ENCODE peak calls at places on chromosomes 13 and 19, in eight cellular contexts. One of them, this sample, is unnamed.

GRCh38 chr13:52651880-52652169 is 811 bp upstream of the SUGT1 start:
- DNase-seq in sciatic nerve: no peak
- DNase-seq in GM12865: no peak
- DNase-seq in naive thymus-derived CD8-positive, alpha-beta T cell: no peak
- DNase-seq in H54: peak
- DNase-seq in type B pancreatic cell: no peak
- DNase-seq in posterior cingulate gyrus: no peak
- DNase-seq in COLO829: peak
- DNase-seq in this sample: no peak

GRCh38 chr19:12648088-12648487 is 18.5 kb downstream of the MAN2B1 start:
- DNase-seq in naive thymus-derived CD8-positive, alpha-beta T cell: no peak
- DNase-seq in type B pancreatic cell: no peak
- DNase-seq in H54: no peak
- DNase-seq in sciatic nerve: no peak
- DNase-seq in posterior cingulate gyrus: no peak
- DNase-seq in COLO829: no peak
- DNase-seq in GM12865: no peak
- DNase-seq in this sample: no peak

GRCh38 chr13:45205124-45205523 is 4.3 kb upstream of the KCTD4 start:
- DNase-seq in COLO829: no peak
- DNase-seq in GM12865: peak
- DNase-seq in posterior cingulate gyrus: no peak
- DNase-seq in H54: no peak
- DNase-seq in naive thymus-derived CD8-positive, alpha-beta T cell: no peak
- DNase-seq in sciatic nerve: no peak
- DNase-seq in type B pancreatic cell: no peak
- DNase-seq in this sample: no peak

GRCh38 chr19:14073232-14073924 is 792 bp downstream of the MISP3 start:
- DNase-seq in GM12865: peak
- DNase-seq in COLO829: no peak
- DNase-seq in sciatic nerve: peak
- DNase-seq in H54: no peak
- DNase-seq in naive thymus-derived CD8-positive, alpha-beta T cell: peak
- DNase-seq in posterior cingulate gyrus: peak
- DNase-seq in type B pancreatic cell: peak
- DNase-seq in this sample: peak

GRCh38 chr19:55454787-55455243 is 6.6 kb downstream of the ISOC2 start:
- DNase-seq in GM12865: peak
- DNase-seq in type B pancreatic cell: no peak
- DNase-seq in COLO829: peak
- DNase-seq in naive thymus-derived CD8-positive, alpha-beta T cell: no peak
- DNase-seq in H54: peak
- DNase-seq in posterior cingulate gyrus: no peak
- DNase-seq in sciatic nerve: no peak
- DNase-seq in this sample: no peak

GRCh38 chr13:105918842-105919741 is 616.4 kb downstream of the EFNB2 start:
- DNase-seq in H54: peak
- DNase-seq in posterior cingulate gyrus: no peak
- DNase-seq in naive thymus-derived CD8-positive, alpha-beta T cell: no peak
- DNase-seq in type B pancreatic cell: no peak
- DNase-seq in COLO829: peak
- DNase-seq in GM12865: no peak
- DNase-seq in sciatic nerve: no peak
- DNase-seq in this sample: no peak

GRCh38 chr19:7705387-7706187 is 3.7 kb upstream of the FCER2 start:
- DNase-seq in sciatic nerve: peak
- DNase-seq in COLO829: no peak
- DNase-seq in type B pancreatic cell: no peak
- DNase-seq in H54: no peak
- DNase-seq in GM12865: peak
- DNase-seq in naive thymus-derived CD8-positive, alpha-beta T cell: peak
- DNase-seq in posterior cingulate gyrus: no peak
- DNase-seq in this sample: peak

GRCh38 chr13:40539954-40540706 is 126.3 kb downstream of the FOXO1 start:
- DNase-seq in COLO829: peak
- DNase-seq in naive thymus-derived CD8-positive, alpha-beta T cell: no peak
- DNase-seq in type B pancreatic cell: no peak
- DNase-seq in posterior cingulate gyrus: no peak
- DNase-seq in H54: peak
- DNase-seq in sciatic nerve: no peak
- DNase-seq in GM12865: no peak
- DNase-seq in this sample: no peak

GRCh38 chr13:94886191-94886590 is 173.8 kb upstream of the SOX21 start:
- DNase-seq in COLO829: no peak
- DNase-seq in H54: no peak
- DNase-seq in type B pancreatic cell: no peak
- DNase-seq in sciatic nerve: no peak
- DNase-seq in naive thymus-derived CD8-positive, alpha-beta T cell: no peak
- DNase-seq in posterior cingulate gyrus: no peak
- DNase-seq in GM12865: no peak
- DNase-seq in this sample: no peak

GRCh38 chr13:49246850-49247721 is 639 bp upstream of the CDADC1 start:
- DNase-seq in COLO829: no peak
- DNase-seq in type B pancreatic cell: no peak
- DNase-seq in GM12865: no peak
- DNase-seq in naive thymus-derived CD8-positive, alpha-beta T cell: no peak
- DNase-seq in posterior cingulate gyrus: no peak
- DNase-seq in H54: no peak
- DNase-seq in sciatic nerve: no peak
- DNase-seq in this sample: no peak

GRCh38 chr13:95643814-95644598 is 500 bp downstream of the DZIP1 start:
- DNase-seq in type B pancreatic cell: peak
- DNase-seq in naive thymus-derived CD8-positive, alpha-beta T cell: no peak
- DNase-seq in H54: peak
- DNase-seq in posterior cingulate gyrus: peak
- DNase-seq in COLO829: no peak
- DNase-seq in GM12865: no peak
- DNase-seq in sciatic nerve: peak
- DNase-seq in this sample: no peak

GRCh38 chr13:112688560-112689497 is 1.0 kb upstream of the ATP11A start:
- DNase-seq in H54: no peak
- DNase-seq in COLO829: no peak
- DNase-seq in naive thymus-derived CD8-positive, alpha-beta T cell: no peak
- DNase-seq in sciatic nerve: no peak
- DNase-seq in GM12865: peak
- DNase-seq in type B pancreatic cell: no peak
- DNase-seq in posterior cingulate gyrus: no peak
- DNase-seq in this sample: peak

GRCh38 chr13:108690726-108691125 is 61.3 kb downstream of the MYO16 start:
- DNase-seq in posterior cingulate gyrus: no peak
- DNase-seq in sciatic nerve: no peak
- DNase-seq in H54: no peak
- DNase-seq in naive thymus-derived CD8-positive, alpha-beta T cell: no peak
- DNase-seq in COLO829: no peak
- DNase-seq in type B pancreatic cell: no peak
- DNase-seq in GM12865: no peak
- DNase-seq in this sample: no peak

GRCh38 chr19:45746866-45747265 is 13.6 kb downstream of the MEIOSIN start:
- DNase-seq in sciatic nerve: no peak
- DNase-seq in naive thymus-derived CD8-positive, alpha-beta T cell: no peak
- DNase-seq in type B pancreatic cell: no peak
- DNase-seq in COLO829: no peak
- DNase-seq in H54: no peak
- DNase-seq in posterior cingulate gyrus: no peak
- DNase-seq in GM12865: no peak
- DNase-seq in this sample: no peak

GRCh38 chr13:93244918-93245280 is 18.3 kb downstream of the GPC6 start:
- DNase-seq in posterior cingulate gyrus: no peak
- DNase-seq in COLO829: no peak
- DNase-seq in GM12865: no peak
- DNase-seq in sciatic nerve: no peak
- DNase-seq in type B pancreatic cell: no peak
- DNase-seq in H54: no peak
- DNase-seq in naive thymus-derived CD8-positive, alpha-beta T cell: no peak
- DNase-seq in this sample: no peak

GRCh38 chr19:55042344-55042678 is 4.2 kb upstream of the GP6 start:
- DNase-seq in GM12865: no peak
- DNase-seq in sciatic nerve: no peak
- DNase-seq in COLO829: no peak
- DNase-seq in naive thymus-derived CD8-positive, alpha-beta T cell: no peak
- DNase-seq in type B pancreatic cell: no peak
- DNase-seq in H54: no peak
- DNase-seq in posterior cingulate gyrus: no peak
- DNase-seq in this sample: no peak